ENCODE peak calls at places on chromosome 5, in five cellular contexts. F, O, W, X and J are unnamed samples.

GRCh38 chr5:32848681-32849080 is 137.6 kb downstream of the NPR3 start:
- DNase-seq in F (no peak), O (no peak), W (no peak), X (no peak), J (no peak)

GRCh38 chr5:14234204-14234603 is 91.1 kb downstream of the TRIO start:
- DNase-seq in F (no peak), O (no peak), W (no peak), X (no peak), J (no peak)

GRCh38 chr5:117800261-117800660 is 1188.1 kb downstream of the DTWD2 start:
- DNase-seq in F (no peak), O (no peak), W (no peak), X (no peak), J (no peak)

GRCh38 chr5:92017786-92018185 is 634.7 kb upstream of the ARRDC3 start:
- DNase-seq in F (no peak), O (no peak), W (no peak), X (no peak), J (no peak)

GRCh38 chr5:26691486-26691885 is 346.9 kb downstream of the CDH9 start:
- DNase-seq in F (no peak), O (no peak), W (no peak), X (no peak), J (no peak)

GRCh38 chr5:139271201-139272027 is 22.1 kb upstream of the MATR3 start:
- DNase-seq in F (no peak), O (no peak), W (no peak), X (no peak), J (no peak)

GRCh38 chr5:150641006-150641570 is 628 bp downstream of the SYNPO start:
- DNase-seq in F (no peak), O (no peak), W (no peak), X (no peak), J (no peak)

GRCh38 chr5:135880278-135880677 is 15.4 kb downstream of the IL9 start:
- DNase-seq in F (no peak), O (no peak), W (no peak), X (no peak), J (no peak)

GRCh38 chr5:139597134-139597533 is 36.0 kb downstream of the UBE2D2 start:
- DNase-seq in F (no peak), O (no peak), W (no peak), X (no peak), J (no peak)

GRCh38 chr5:74167206-74167929 is 473.2 kb downstream of the ENC1 start:
- DNase-seq in F (no peak), O (no peak), W (no peak), X (no peak), J (no peak)

GRCh38 chr5:139456776-139457175 is 5.8 kb downstream of the ECSCR start:
- DNase-seq in F (no peak), O (no peak), W (no peak), X (no peak), J (no peak)

GRCh38 chr5:62260510-62260909 is 45.5 kb upstream of the KIF2A start:
- DNase-seq in F (peak; percentile 13), O (no peak), W (no peak), X (peak; percentile 5), J (no peak)

GRCh38 chr5:75656311-75657003 is 45.2 kb downstream of the ANKDD1B start:
- DNase-seq in F (no peak), O (peak; percentile 6), W (peak; percentile 92), X (peak; percentile 29), J (no peak)

GRCh38 chr5:134304306-134304705 is 62.7 kb downstream of the CDKL3 start:
- DNase-seq in F (no peak), O (no peak), W (no peak), X (no peak), J (no peak)

GRCh38 chr5:153122416-153122815 is 368.1 kb upstream of the GRIA1 start:
- DNase-seq in F (no peak), O (peak; percentile 86), W (peak; percentile 95), X (no peak), J (no peak)